ENCODE peak calls at places on chromosome 1, in seven cellular contexts. E is fibroblast of lung, H is RWPE1, U is endothelial cell, Z is AG09309, D is AG04450, Q is body of pancreas. W is an unnamed sample.

GRCh38 chr1:56911098-56911497 is 54.7 kb downstream of the C8B start:
- DNase-seq in Z (no peak), U (no peak), E (peak), H (peak), Q (no peak), D (no peak), W (no peak)

GRCh38 chr1:156839426-156840109 is 19.3 kb downstream of the INSRR start:
- DNase-seq in E (no peak), D (no peak), H (no peak), U (no peak), Z (no peak), Q (no peak), W (peak)

GRCh38 chr1:214314178-214314843 is 33.4 kb downstream of the SMYD2 start:
- DNase-seq in D (no peak), H (no peak), Q (no peak), Z (no peak), E (no peak), U (no peak), W (no peak)

GRCh38 chr1:19374402-19374801 is 62.3 kb downstream of the SLC66A1 start:
- DNase-seq in E (no peak), D (no peak), Z (no peak), H (no peak), Q (no peak), U (peak), W (peak)

GRCh38 chr1:89990976-89991831 is 3.7 kb upstream of the ZNF326 start:
- DNase-seq in U (no peak), Z (no peak), Q (no peak), H (no peak), E (no peak), D (no peak), W (no peak)

GRCh38 chr1:64828829-64829228 is 84.0 kb downstream of the RAVER2 start:
- DNase-seq in Q (no peak), D (no peak), E (no peak), Z (no peak), U (no peak), H (no peak), W (no peak)

GRCh38 chr1:73978964-73979363 is 219.0 kb downstream of the LRRIQ3 start:
- DNase-seq in Q (no peak), Z (no peak), D (no peak), H (no peak), E (no peak), U (no peak), W (no peak)

GRCh38 chr1:227315500-227316346 is 2.6 kb downstream of the CDC42BPA start:
- DNase-seq in E (peak), Z (no peak), H (peak), D (no peak), Q (peak), U (no peak), W (no peak)

GRCh38 chr1:53022179-53022578 is 39.8 kb upstream of the PODN start:
- DNase-seq in Z (no peak), Q (no peak), E (no peak), U (no peak), D (no peak), H (no peak), W (no peak)
- TF ChIP-seq CTCF in Z (no peak), Q (no peak), E (no peak), U (no peak), D (no peak), H (no peak), W (no peak)

GRCh38 chr1:22038036-22038435 is 14.5 kb upstream of the CDC42 start:
- DNase-seq in Q (no peak), D (no peak), E (peak), H (no peak), Z (no peak), U (no peak), W (no peak)

GRCh38 chr1:22043175-22043769 is 9.2 kb upstream of the CDC42 start:
- DNase-seq in Z (no peak), Q (no peak), U (no peak), D (no peak), E (no peak), H (peak), W (no peak)

GRCh38 chr1:22041505-22041904 is 11.0 kb upstream of the CDC42 start:
- DNase-seq in Q (no peak), Z (no peak), E (no peak), U (no peak), D (no peak), H (no peak), W (no peak)

GRCh38 chr1:22037520-22037919 is 15.0 kb upstream of the CDC42 start:
- DNase-seq in E (no peak), Z (no peak), U (no peak), D (no peak), H (no peak), Q (no peak), W (no peak)

GRCh38 chr1:22039594-22040347 is 12.7 kb upstream of the CDC42 start:
- DNase-seq in Q (peak), U (peak), H (peak), D (no peak), Z (no peak), E (peak), W (peak)
- TF ChIP-seq CTCF in Q (no peak), U (no peak), H (no peak), D (peak), Z (no peak), E (no peak), W (no peak)

DNA sequence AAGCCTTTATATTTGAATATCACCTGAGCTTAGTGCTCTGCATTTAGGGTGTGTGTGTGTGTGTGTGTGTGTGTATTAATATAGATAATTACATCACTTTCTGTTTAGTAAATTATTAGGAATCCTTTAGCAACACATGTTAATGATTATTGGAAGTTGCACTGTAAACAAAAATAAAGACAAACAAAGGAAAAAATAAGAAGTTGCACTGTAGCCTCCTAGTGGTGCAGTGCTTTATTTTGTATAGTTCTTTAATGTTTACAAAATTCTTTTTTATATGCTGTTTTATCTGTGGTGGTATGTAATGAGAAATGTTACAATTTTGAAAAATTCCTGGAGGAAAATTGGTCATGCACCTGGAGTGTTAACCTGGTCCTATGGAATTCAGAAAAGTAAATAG is 69.2 kb downstream of the UBE4B start:
- DNase-seq in D (no peak), E (no peak), Q (no peak), U (no peak), Z (no peak), H (no peak), W (no peak)
- TF ChIP-seq CTCF in D (peak), E (no peak), Q (no peak), U (no peak), Z (peak), H (no peak), W (no peak)

DNA sequence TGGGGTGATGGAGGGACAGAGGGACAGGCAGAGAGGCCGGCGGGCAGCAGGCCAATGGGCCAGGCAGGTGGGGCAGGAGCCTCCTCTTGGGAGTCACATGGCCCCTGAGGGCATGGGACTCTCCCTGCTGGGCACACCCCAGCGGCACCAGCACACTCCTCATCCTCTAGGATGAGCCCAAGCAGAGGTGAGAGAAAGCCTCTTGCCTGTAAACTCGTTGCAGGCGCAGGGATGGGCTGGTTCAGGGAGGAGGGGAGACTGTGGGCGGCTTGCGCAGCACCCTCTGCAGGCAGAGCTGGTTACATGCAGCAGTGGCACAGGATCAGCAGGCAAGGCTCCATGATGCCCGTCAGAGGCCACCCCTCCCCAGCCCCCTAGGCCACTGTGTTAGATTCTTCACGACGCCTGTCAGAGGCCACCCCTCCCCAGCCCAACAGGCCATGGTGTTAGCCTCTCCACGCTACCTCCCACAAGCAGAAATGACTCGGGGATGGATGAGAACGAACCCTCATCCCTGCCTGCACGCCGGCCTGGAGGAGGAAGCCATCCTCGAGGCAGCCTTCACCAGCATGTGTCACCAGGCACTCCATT is 209.7 kb upstream of the VAMP3 start:
- DNase-seq in U (peak), Q (no peak), D (no peak), Z (no peak), E (no peak), H (no peak), W (no peak)
- TF ChIP-seq CTCF in U (peak), Q (no peak), D (peak), Z (peak), E (no peak), H (no peak), W (peak)

DNA sequence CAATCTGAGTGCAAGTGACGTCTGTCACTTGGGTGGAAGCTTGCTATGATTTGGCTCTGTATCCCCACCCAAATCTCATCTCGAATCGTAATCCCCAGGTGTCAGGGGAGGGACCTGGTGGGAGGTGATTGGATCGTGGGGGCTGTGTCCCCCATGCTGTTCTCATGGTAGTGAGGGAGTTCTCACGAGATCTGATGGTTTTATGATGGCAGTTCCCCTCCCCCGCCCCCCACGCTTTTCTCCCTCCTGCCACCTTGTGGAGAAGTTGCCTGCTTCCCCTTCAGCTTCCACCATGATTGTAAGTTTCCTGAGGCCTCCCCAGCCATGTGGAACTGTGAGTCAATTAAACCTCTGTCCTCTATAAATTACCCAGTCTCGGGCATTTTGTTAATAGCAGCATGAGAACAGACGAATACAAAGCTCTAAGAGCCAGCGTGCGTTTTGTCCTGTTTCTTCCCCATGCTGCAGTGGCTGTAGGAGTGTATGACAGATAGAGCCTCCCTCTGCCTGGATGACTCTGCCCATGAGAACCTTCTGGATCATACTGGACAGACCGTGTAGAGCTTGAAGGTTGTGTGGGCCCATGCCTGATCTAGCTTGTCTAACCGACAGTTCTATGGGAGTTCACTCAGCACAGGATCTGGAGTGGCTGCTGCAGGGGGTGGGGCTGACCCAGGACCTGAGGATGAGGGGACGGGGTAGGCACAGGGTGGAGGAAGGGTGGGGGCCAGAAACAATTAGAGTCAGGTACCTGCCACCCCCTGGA is 139.7 kb upstream of the ERRFI1 start:
- DNase-seq in D (no peak), H (no peak), Z (no peak), E (no peak), U (no peak), Q (no peak), W (no peak)
- TF ChIP-seq CTCF in D (peak), H (no peak), Z (no peak), E (no peak), U (no peak), Q (peak), W (no peak)

GRCh38 chr1:196309386-196309785 is 298.9 kb downstream of the KCNT2 start:
- DNase-seq in Z (peak), E (peak), Q (no peak), U (no peak), D (peak), H (peak), W (no peak)
- TF ChIP-seq CTCF in Z (peak), E (no peak), Q (no peak), U (no peak), D (peak), H (peak), W (no peak)

GRCh38 chr1:46333300-46334029 is 7.1 kb upstream of the NSUN4 start:
- DNase-seq in D (no peak), U (peak), Z (no peak), H (peak), E (peak), Q (no peak), W (peak)
- TF ChIP-seq CTCF in D (peak), U (no peak), Z (peak), H (no peak), E (peak), Q (peak), W (peak)

DNA sequence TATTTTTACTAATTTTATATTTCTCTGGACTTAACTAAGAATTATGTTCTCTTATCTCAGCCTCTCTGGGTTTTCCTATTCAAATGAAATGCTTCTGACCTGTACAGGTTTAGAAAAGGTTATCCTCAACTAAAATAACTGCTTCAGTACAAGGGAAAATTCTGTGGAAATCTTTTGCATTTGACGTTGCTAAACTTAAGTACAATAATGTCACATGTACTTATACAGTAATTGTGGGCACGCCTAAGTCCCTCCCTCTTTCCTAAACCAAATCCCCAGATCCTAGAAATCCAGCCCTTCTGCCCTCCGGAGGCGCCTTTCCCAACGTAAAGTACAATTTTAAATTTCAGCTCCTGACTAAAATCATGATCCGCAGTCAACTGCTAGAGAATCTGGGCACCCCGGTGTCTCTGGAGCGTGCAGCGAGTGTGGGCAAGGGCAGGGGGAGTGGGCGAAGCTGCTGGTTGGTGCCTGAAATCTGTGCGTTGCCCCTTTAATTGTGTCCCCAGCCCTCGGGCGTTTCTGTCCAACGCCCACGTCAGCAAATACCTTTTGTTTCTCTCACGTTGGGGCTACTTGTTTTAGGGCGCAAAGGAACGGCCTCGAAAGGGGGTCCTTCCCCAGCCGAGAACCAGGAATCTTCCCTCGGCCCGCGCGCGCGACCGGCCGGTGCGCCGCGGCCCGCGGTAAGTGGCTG is at the start of gene ZBTB8A:
- DNase-seq in Q (peak), Z (no peak), D (no peak), H (peak), U (peak), E (peak), W (no peak)
- TF ChIP-seq CTCF in Q (no peak), Z (peak), D (no peak), H (no peak), U (no peak), E (no peak), W (no peak)

GRCh38 chr1:115793162-115793561 is 24.6 kb upstream of the CASQ2 start:
- DNase-seq in D (no peak), Z (no peak), H (no peak), U (no peak), Q (no peak), E (no peak), W (no peak)
- TF ChIP-seq CTCF in D (no peak), Z (no peak), H (no peak), U (no peak), Q (no peak), E (no peak), W (no peak)